ENCODE peak calls at places on chromosomes 1 and 21, in five cellular contexts. V, N, X, S and C are unnamed samples.
A peak's percentile ranks its signal among the peaks of the same experiment; 100 is the strongest.

GRCh38 chr1:169113613-169114119 is 7.2 kb downstream of the ATP1B1 start:
- DNase-seq in V (peak; percentile 80), N (no peak), X (no peak), S (no peak), C (peak; percentile 36)

GRCh38 chr1:32816676-32817158 is 441 bp downstream of the YARS1 start:
- DNase-seq in V (peak; percentile 59), N (no peak), X (no peak), S (no peak), C (no peak)

GRCh38 chr1:173489149-173489600 is 12.0 kb downstream of the PRDX6 start:
- DNase-seq in V (no peak), N (no peak), X (no peak), S (no peak), C (no peak)

GRCh38 chr1:90707363-90707710 is 9.8 kb downstream of the BARHL2 start:
- DNase-seq in V (peak; percentile 60), N (no peak), X (no peak), S (no peak), C (no peak)

GRCh38 chr1:167634435-167634834 is 4.4 kb downstream of the RCSD1 start:
- DNase-seq in V (no peak), N (no peak), X (no peak), S (no peak), C (no peak)

GRCh38 chr1:19315378-19316206 is 3.5 kb downstream of the SLC66A1 start:
- DNase-seq in V (no peak), N (no peak), X (no peak), S (no peak), C (no peak)

GRCh38 chr1:168504064-168504837 is 39.5 kb downstream of the XCL2 start:
- DNase-seq in V (peak; percentile 35), N (no peak), X (no peak), S (no peak), C (peak; percentile 57)

GRCh38 chr1:21329209-21329844 is 39.1 kb upstream of the ECE1 start:
- DNase-seq in V (no peak), N (no peak), X (peak; percentile 23), S (no peak), C (no peak)

GRCh38 chr1:193479187-193479586 is 292.8 kb upstream of the B3GALT2 start:
- DNase-seq in V (no peak), N (no peak), X (peak; percentile 56), S (peak; percentile 33), C (no peak)

GRCh38 chr21:36499578-36500471 is 19.9 kb upstream of the CLDN14 start:
- DNase-seq in V (peak; percentile 63), N (no peak), X (no peak), S (no peak), C (peak; percentile 34)

GRCh38 chr21:42616366-42617340 is 36.8 kb upstream of the PDE9A start:
- DNase-seq in V (no peak), N (no peak), X (peak; percentile 11), S (no peak), C (no peak)